ENCODE peak calls at places on chromosome 6, in six cellular contexts. T is endodermal cell, H is testis, L is pancreas, C is upper lobe of left lung, N is tibial artery. E is an unnamed sample.

GRCh38 chr6:33927551-33927950 is 123.7 kb upstream of the MLN start:
- DNase-seq in L (no peak), H (no peak), N (no peak), T (no peak), C (no peak), E (no peak)

GRCh38 chr6:159252955-159253508 is 83.8 kb downstream of the FNDC1 start:
- DNase-seq in T (peak; percentile 74), C (no peak), L (no peak), N (no peak), H (no peak), E (peak; percentile 53)

GRCh38 chr6:15330174-15330934 is 84.5 kb downstream of the JARID2 start:
- DNase-seq in N (no peak), T (no peak), L (no peak), C (no peak), H (no peak), E (no peak)

GRCh38 chr6:137637161-137637560 is 143.0 kb upstream of the OLIG3 start:
- DNase-seq in N (no peak), L (no peak), C (no peak), H (peak; percentile 21), T (no peak), E (no peak)

GRCh38 chr6:167665698-167666380 is 160.9 kb upstream of the AFDN start:
- DNase-seq in H (no peak), T (no peak), L (no peak), N (no peak), C (peak; percentile 38), E (no peak)

GRCh38 chr6:17334265-17334664 is 53.1 kb downstream of the RBM24 start:
- DNase-seq in T (no peak), H (no peak), C (no peak), L (no peak), N (no peak), E (no peak)

GRCh38 chr6:90860822-90861601 is 274.1 kb upstream of the MAP3K7 start:
- DNase-seq in L (no peak), C (no peak), H (no peak), N (no peak), T (no peak), E (peak; percentile 38)

GRCh38 chr6:150072201-150072600 is 3.3 kb upstream of the ULBP3 start:
- DNase-seq in N (peak; percentile 65), C (peak; percentile 80), T (peak; percentile 85), H (no peak), L (peak; percentile 90), E (peak; percentile 48)

GRCh38 chr6:10838794-10839333 is 525 bp upstream of the MAK start:
- DNase-seq in C (no peak), L (no peak), H (no peak), T (no peak), N (no peak), E (no peak)

GRCh38 chr6:130587778-130588520 is 222.1 kb downstream of the TMEM200A start:
- DNase-seq in L (no peak), H (no peak), N (no peak), C (no peak), T (no peak), E (no peak)

GRCh38 chr6:51618563-51618962 is 468.9 kb downstream of the PKHD1 start:
- DNase-seq in H (no peak), L (no peak), T (no peak), C (no peak), N (no peak), E (no peak)

GRCh38 chr6:118780728-118781127 is 113.2 kb upstream of the ASF1A start:
- DNase-seq in N (no peak), H (no peak), L (no peak), T (no peak), C (no peak), E (peak; percentile 16)

GRCh38 chr6:134178230-134179044 is 126.0 kb upstream of the SLC2A12 start:
- DNase-seq in T (peak; percentile 93), C (peak; percentile 45), L (peak; percentile 81), N (peak; percentile 86), H (peak; percentile 89), E (peak; percentile 88)

GRCh38 chr6:140812636-140813035 is 1320.1 kb upstream of the GJE1 start:
- DNase-seq in N (no peak), T (no peak), L (no peak), H (no peak), C (no peak), E (no peak)

GRCh38 chr6:111276736-111277135 is 189.4 kb downstream of the SLC16A10 start:
- DNase-seq in H (no peak), T (no peak), N (no peak), C (no peak), L (no peak), E (no peak)

GRCh38 chr6:70666726-70667125 is 957 bp upstream of the SMAP1 start:
- DNase-seq in N (no peak), T (no peak), L (no peak), C (no peak), H (no peak), E (no peak)
- H3K4me3 ChIP-seq in N (no peak overlapping the region), T (peak overlapping the region; percentile 83), L (no peak overlapping the region), C (no peak overlapping the region), H (peak overlapping the region; percentile 86), E (no peak overlapping the region)

GRCh38 chr6:45557454-45557853 is 179.7 kb upstream of the SUPT3H start:
- DNase-seq in L (no peak), C (no peak), T (no peak), H (no peak), N (no peak), E (no peak)

GRCh38 chr6:45558858-45559257 is 181.1 kb upstream of the SUPT3H start:
- DNase-seq in L (no peak), H (no peak), N (no peak), T (no peak), C (no peak), E (no peak)

GRCh38 chr6:45554596-45554995 is 176.9 kb upstream of the SUPT3H start:
- DNase-seq in T (no peak), C (no peak), H (no peak), L (no peak), N (no peak), E (no peak)

GRCh38 chr6:45555981-45556771 is 178.4 kb upstream of the SUPT3H start:
- DNase-seq in T (no peak), C (no peak), N (no peak), L (no peak), H (peak; percentile 41), E (no peak)

GRCh38 chr6:45556828-45557227 is 179.1 kb upstream of the SUPT3H start:
- DNase-seq in N (no peak), L (no peak), T (no peak), C (no peak), H (peak; percentile 30), E (no peak)
- H3K27me3 ChIP-seq in N (no peaks in the 10 kb centered on the region), L (no peaks in the 10 kb centered on the region), T (no peaks in the 10 kb centered on the region), C (no peaks in the 10 kb centered on the region), H (no peaks in the 10 kb centered on the region), E (no peaks in the 10 kb centered on the region)

GRCh38 chr6:7138111-7138510 is 30.4 kb downstream of the RREB1 start:
- DNase-seq in T (no peak), C (no peak), L (no peak), H (no peak), N (no peak), E (no peak)
- H3K4me1 ChIP-seq in T (peaks cover 20% of the 10 kb centered on the region), C (peaks cover 48% of the 10 kb centered on the region), L (peaks cover 46% of the 10 kb centered on the region), H (peaks cover 43% of the 10 kb centered on the region), N (no peaks in the 10 kb centered on the region), E (peaks cover 52% of the 10 kb centered on the region)

GRCh38 chr6:152576525-152576924 is 60.6 kb downstream of the SYNE1 start:
- DNase-seq in T (no peak), H (no peak), L (no peak), N (no peak), C (no peak), E (no peak)
- H3K4me3 ChIP-seq in T (no peak overlapping the region), H (no peak overlapping the region), L (no peak overlapping the region), N (no peak overlapping the region), C (no peak overlapping the region), E (no peak overlapping the region)

GRCh38 chr6:99589907-99590493 is 16.6 kb upstream of the PRDM13 start:
- DNase-seq in T (peak; percentile 46), H (no peak), C (no peak), L (no peak), N (no peak), E (no peak)

GRCh38 chr6:99590728-99591672 is 15.6 kb upstream of the PRDM13 start:
- DNase-seq in H (no peak), L (no peak), C (peak; percentile 87), T (peak; percentile 82), N (no peak), E (no peak)

GRCh38 chr6:99587792-99588191 is 18.8 kb upstream of the PRDM13 start:
- DNase-seq in T (no peak), N (no peak), H (no peak), L (no peak), C (no peak), E (no peak)

GRCh38 chr6:99589290-99589672 is 17.4 kb upstream of the PRDM13 start:
- DNase-seq in C (peak; percentile 68), H (no peak), T (no peak), N (no peak), L (no peak), E (peak; percentile 58)

DNA sequence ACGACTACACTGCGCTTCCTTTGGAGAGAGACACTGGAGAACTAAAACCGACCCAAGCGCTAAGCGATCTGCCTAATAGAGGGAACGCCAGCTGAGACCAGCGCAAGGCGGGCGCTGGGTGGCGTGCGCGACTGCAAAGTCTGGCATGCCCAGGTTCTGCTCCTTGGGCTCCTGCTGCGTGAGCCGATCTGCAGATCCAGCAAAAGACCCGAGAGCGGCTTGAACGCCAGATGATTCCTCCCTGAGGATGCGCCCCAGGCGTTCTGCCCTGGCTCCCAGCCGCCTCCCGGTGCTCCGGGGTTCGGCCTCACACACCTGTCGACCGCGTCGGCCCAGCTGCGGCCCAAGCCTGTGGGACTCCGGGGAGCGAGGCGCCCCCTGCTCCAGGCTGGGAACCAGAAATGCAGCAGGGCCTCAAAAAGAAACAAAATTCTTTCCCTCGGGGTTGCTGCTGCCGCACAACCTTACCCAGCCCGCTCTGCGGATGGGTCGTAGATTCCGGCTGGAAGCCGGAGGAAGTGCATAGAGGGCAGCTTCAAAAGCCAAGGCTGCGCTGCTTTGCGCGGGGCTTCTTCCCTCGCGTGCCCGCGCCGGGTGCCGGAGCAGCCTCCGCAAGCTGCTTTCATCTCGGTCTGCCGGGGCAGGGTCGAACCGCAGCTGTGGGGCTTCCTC is 17.9 kb upstream of the PRDM13 start:
- DNase-seq in T (peak; percentile 95), C (peak; percentile 94), N (peak; percentile 76), H (peak; percentile 77), L (peak; percentile 81), E (peak; percentile 86)
- H3K27me3 ChIP-seq in T (peaks cover 100% of the 10 kb centered on the region), C (peaks cover 34% of the 10 kb centered on the region), N (no peaks in the 10 kb centered on the region), H (no peaks in the 10 kb centered on the region), L (peaks cover 5% of the 10 kb centered on the region), E (peaks cover 11% of the 10 kb centered on the region)

E was measured in HAP-1.